ENCODE peak calls at places on chromosomes 5 and 9, in four cellular contexts. E, P, L and C are unnamed samples.

GRCh38 chr5:14464661-14465060 is 116.9 kb upstream of the OTULINL start:
- DNase-seq in E (no peak), P (no peak), L (no peak), C (no peak)

GRCh38 chr5:141958113-141958512 is at the start of gene PCDH12:
- DNase-seq in E (no peak), P (peak), L (no peak), C (no peak)

GRCh38 chr5:14213253-14213652 is 70.1 kb downstream of the TRIO start:
- DNase-seq in E (no peak), P (no peak), L (no peak), C (no peak)

GRCh38 chr5:79030663-79031480 is 38.6 kb downstream of the DMGDH start:
- DNase-seq in E (no peak), P (no peak), L (no peak), C (no peak)

GRCh38 chr5:132655821-132656773 is 1.9 kb upstream of the IL13 start:
- DNase-seq in E (no peak), P (peak), L (peak), C (no peak)

GRCh38 chr9:108994695-108995094 is 18.6 kb downstream of the CTNNAL1 start:
- DNase-seq in E (no peak), P (peak), L (no peak), C (no peak)

GRCh38 chr5:140051950-140052349 is 8.9 kb upstream of the NRG2 start:
- DNase-seq in E (no peak), P (no peak), L (no peak), C (no peak)

GRCh38 chr5:105639068-105639467 is 2031.7 kb downstream of the EFNA5 start:
- DNase-seq in E (no peak), P (no peak), L (peak), C (no peak)

GRCh38 chr9:109251080-109251775 is 69.6 kb downstream of the EPB41L4B start:
- DNase-seq in E (peak), P (peak), L (no peak), C (no peak)

GRCh38 chr5:32613050-32613672 is 27.8 kb downstream of the SUB1 start:
- DNase-seq in E (peak), P (peak), L (peak), C (peak)

GRCh38 chr9:78664370-78664769 is 367.4 kb downstream of the PSAT1 start:
- DNase-seq in E (no peak), P (no peak), L (no peak), C (no peak)

GRCh38 chr9:36731576-36731975 is 158.9 kb downstream of the MELK start:
- DNase-seq in E (no peak), P (peak), L (no peak), C (no peak)

GRCh38 chr5:73783823-73784222 is 157.8 kb downstream of the ARHGEF28 start:
- DNase-seq in E (no peak), P (peak), L (no peak), C (no peak)

GRCh38 chr5:169001392-169001791 is 299.5 kb downstream of the SLIT3 start:
- DNase-seq in E (no peak), P (no peak), L (no peak), C (no peak)

GRCh38 chr9:27828908-27829307 is 255.6 kb upstream of the C9orf72 start:
- DNase-seq in E (no peak), P (no peak), L (no peak), C (no peak)

GRCh38 chr5:45335978-45336377 is 360.2 kb downstream of the HCN1 start:
- DNase-seq in E (no peak), P (no peak), L (no peak), C (no peak)

GRCh38 chr5:143023447-143024096 is 253.4 kb downstream of the ARHGAP26 start:
- DNase-seq in E (peak), P (peak), L (peak), C (no peak)

GRCh38 chr5:150246835-150247234 is 42.7 kb downstream of the CAMK2A start:
- DNase-seq in E (no peak), P (no peak), L (no peak), C (no peak)

GRCh38 chr9:132583584-132584304 is 1.3 kb downstream of the BARHL1 start:
- DNase-seq in E (no peak), P (no peak), L (peak), C (no peak)

GRCh38 chr9:3758816-3759576 is 233.2 kb upstream of the RFX3 start:
- DNase-seq in E (no peak), P (peak), L (no peak), C (no peak)

GRCh38 chr5:132821791-132822190 is 8.7 kb downstream of the SHROOM1 start:
- DNase-seq in E (peak), P (no peak), L (no peak), C (no peak)

GRCh38 chr9:32427111-32427873 is 42.8 kb downstream of the ACO1 start:
- DNase-seq in E (peak), P (peak), L (no peak), C (no peak)

GRCh38 chr9:13975628-13976250 is 338.2 kb downstream of the NFIB start:
- DNase-seq in E (no peak), P (no peak), L (no peak), C (no peak)

GRCh38 chr9:93945400-93946337 is 9.5 kb downstream of the BARX1 start:
- DNase-seq in E (no peak), P (no peak), L (peak), C (no peak)

GRCh38 chr9:136237486-136238341 is 7.9 kb downstream of the QSOX2 start:
- DNase-seq in E (no peak), P (no peak), L (no peak), C (no peak)

GRCh38 chr9:546797-547223 is 294.7 kb upstream of the DMRT1 start:
- DNase-seq in E (peak), P (peak), L (peak), C (no peak)

GRCh38 chr9:110101531-110102161 is 106.3 kb downstream of the C9orf152 start:
- DNase-seq in E (no peak), P (no peak), L (no peak), C (no peak)

GRCh38 chr5:52789867-52790266 is 2.2 kb downstream of the ITGA1 start:
- DNase-seq in E (no peak), P (no peak), L (no peak), C (no peak)

GRCh38 chr5:144002866-144003265 is 167.6 kb downstream of the YIPF5 start:
- DNase-seq in E (no peak), P (no peak), L (no peak), C (no peak)

GRCh38 chr5:174424219-174425053 is 299.9 kb upstream of the MSX2 start:
- DNase-seq in E (peak), P (no peak), L (no peak), C (no peak)

GRCh38 chr5:177300236-177300880 is 3.2 kb downstream of the RAB24 start:
- DNase-seq in E (no peak), P (peak), L (no peak), C (no peak)

GRCh38 chr9:131619680-131620079 is 74.4 kb downstream of the PRRT1B start:
- DNase-seq in E (no peak), P (no peak), L (no peak), C (no peak)

GRCh38 chr5:173011602-173012001 is 28.0 kb downstream of the ATP6V0E1 start:
- DNase-seq in E (no peak), P (no peak), L (no peak), C (no peak)

GRCh38 chr5:93126634-93127033 is 454.4 kb downstream of the NR2F1-AS1 start:
- DNase-seq in E (no peak), P (no peak), L (no peak), C (no peak)

DNA sequence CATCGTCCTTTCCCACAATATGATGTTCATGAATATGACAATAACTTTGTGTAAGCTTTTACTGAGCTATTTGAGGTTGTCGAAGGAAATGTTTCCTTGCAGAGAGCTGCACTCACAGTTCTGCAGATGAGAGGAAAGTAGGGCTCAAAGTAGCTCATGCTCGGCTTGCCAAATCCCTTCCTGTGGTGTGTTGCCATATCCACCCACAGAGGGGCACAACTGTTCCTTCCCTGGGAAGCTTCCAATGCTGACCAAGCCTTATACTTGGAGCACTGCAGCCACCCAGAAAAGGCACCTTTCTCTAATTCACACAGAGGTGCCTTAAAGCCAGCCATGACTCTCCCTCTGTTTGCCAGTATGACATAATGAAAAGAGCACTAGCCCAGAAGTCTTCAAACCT is 390.3 kb downstream of the CAAP1 start:
- DNase-seq in E (no peak), P (no peak), L (peak), C (no peak)
- TF ChIP-seq CTCF in E (no peak), P (no peak), L (peak), C (no peak)

GRCh38 chr9:127572961-127573727 is 38.9 kb upstream of the STXBP1 start:
- DNase-seq in E (no peak), P (peak), L (no peak), C (no peak)

GRCh38 chr9:127575875-127576778 is 36.0 kb upstream of the STXBP1 start:
- DNase-seq in E (no peak), P (no peak), L (no peak), C (no peak)

GRCh38 chr9:127570533-127571111 is 41.5 kb upstream of the STXBP1 start:
- DNase-seq in E (no peak), P (no peak), L (no peak), C (no peak)

GRCh38 chr9:127578627-127578951 is 33.5 kb upstream of the STXBP1 start:
- DNase-seq in E (no peak), P (no peak), L (no peak), C (no peak)

GRCh38 chr9:127574089-127574921 is 37.8 kb upstream of the STXBP1 start:
- DNase-seq in E (no peak), P (peak), L (no peak), C (peak)
- H3K4me3 ChIP-seq in E (no peak), P (no peak), L (no peak), C (no peak)

GRCh38 chr9:95383198-95383673 is 65.7 kb upstream of the FANCC start:
- DNase-seq in E (no peak), P (peak), L (no peak), C (no peak)

GRCh38 chr9:95381243-95381642 is 63.7 kb upstream of the FANCC start:
- DNase-seq in E (no peak), P (peak), L (no peak), C (no peak)

GRCh38 chr9:95382433-95382832 is 64.9 kb upstream of the FANCC start:
- DNase-seq in E (no peak), P (no peak), L (no peak), C (peak)

GRCh38 chr9:95383845-95384244 is 66.3 kb upstream of the FANCC start:
- DNase-seq in E (no peak), P (no peak), L (no peak), C (no peak)

DNA sequence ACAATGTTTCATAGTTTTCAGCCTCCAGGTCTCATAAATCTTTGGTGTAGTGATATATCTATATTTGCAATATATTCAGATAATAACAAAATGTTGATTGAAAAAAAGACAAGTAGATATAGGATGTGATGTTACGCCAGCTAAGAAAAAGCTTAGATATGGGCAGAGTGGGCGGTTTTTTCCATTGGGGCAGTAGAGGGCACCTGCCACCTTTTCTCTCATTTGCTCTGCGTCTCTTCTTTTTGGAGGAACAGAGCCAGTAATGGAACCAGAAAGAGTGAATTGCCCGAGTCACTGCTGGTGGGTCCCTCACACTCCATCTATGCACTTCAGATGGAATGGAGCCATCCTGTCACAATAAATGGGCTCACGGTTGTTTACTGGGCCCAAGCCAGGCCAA is 62.1 kb upstream of the FANCC start:
- DNase-seq in E (no peak), P (no peak), L (no peak), C (no peak)
- TF ChIP-seq CTCF in E (no peak), P (no peak), L (peak), C (no peak)

GRCh38 chr5:62909331-62909730 is 330.7 kb downstream of the LRRC70 start:
- DNase-seq in E (no peak), P (no peak), L (no peak), C (no peak)
- H3K4me3 ChIP-seq in E (no peak), P (no peak), L (no peak), C (no peak)

DNA sequence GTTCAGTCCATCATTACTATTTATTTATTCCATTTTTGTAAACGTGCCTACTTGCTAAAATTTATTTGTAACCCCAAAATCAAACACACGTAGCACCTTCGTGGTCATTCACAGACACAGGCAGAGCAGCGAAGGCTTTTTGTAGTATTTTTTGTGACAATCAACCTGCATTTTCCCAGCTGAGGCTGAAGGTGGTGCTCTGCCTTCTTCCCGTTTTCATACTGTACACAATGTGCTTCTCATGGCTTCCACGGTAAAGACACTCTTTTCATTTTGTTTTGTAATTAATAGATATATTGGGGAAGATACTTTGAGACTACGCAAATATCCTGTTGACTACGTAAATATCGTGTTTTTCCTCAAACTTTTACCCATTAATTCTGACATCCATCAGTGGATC is 19.4 kb downstream of the DAP start:
- DNase-seq in E (no peak), P (no peak), L (no peak), C (no peak)
- TF ChIP-seq CTCF in E (no peak), P (peak), L (peak), C (no peak)

GRCh38 chr9:68978054-68978453 is 35.9 kb downstream of the PRKACG start:
- DNase-seq in E (no peak), P (no peak), L (no peak), C (no peak)

GRCh38 chr9:68973619-68974018 is 40.3 kb downstream of the PRKACG start:
- DNase-seq in E (no peak), P (no peak), L (no peak), C (no peak)

GRCh38 chr9:68975644-68976043 is 38.3 kb downstream of the PRKACG start:
- DNase-seq in E (no peak), P (no peak), L (no peak), C (no peak)

GRCh38 chr9:68974901-68975300 is 39.0 kb downstream of the PRKACG start:
- DNase-seq in E (no peak), P (no peak), L (no peak), C (no peak)

GRCh38 chr9:68974431-68974830 is 39.5 kb downstream of the PRKACG start:
- DNase-seq in E (no peak), P (no peak), L (no peak), C (no peak)
- H3K4me3 ChIP-seq in E (no peak), P (no peak), L (no peak), C (no peak)

DNA sequence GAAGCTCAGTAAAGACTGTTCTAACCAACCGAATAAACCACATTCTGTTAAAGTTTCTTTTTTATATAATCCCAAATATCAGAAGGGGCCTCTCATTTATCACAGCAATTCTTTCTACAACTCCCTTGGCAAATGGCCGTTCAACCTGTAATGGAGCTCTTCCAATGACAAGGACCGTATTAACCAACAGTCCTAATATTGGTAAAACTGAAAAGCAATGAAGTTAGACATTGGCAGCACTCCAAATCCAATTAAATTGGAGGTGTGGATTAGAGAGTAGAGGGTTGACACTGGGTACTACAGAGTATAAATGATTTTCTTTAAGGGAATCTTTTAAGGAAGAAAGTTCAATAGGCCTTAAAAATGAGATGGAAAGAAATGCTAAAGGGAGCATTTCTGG is 842 bp downstream of the TMED7 start:
- DNase-seq in E (no peak), P (no peak), L (no peak), C (no peak)
- TF ChIP-seq CTCF in E (no peak), P (no peak), L (no peak), C (no peak)